ENCODE peak calls at places on chromosomes 3 and 15, in nine cellular contexts. A is GM23248, J is IMR-90, E is heart right ventricle, U is upper lobe of right lung, V is HCT116, C is lower lobe of right lung, X is brain microvascular endothelial cell, G is bronchial epithelial cell. O is an unnamed sample.

GRCh38 chr3:16127257-16127656 is 47.2 kb upstream of the GALNT15 start:
- DNase-seq in J (no peak), A (peak; percentile 53), E (no peak), U (no peak), G (no peak), V (no peak), X (no peak), C (no peak), O (no peak)

GRCh38 chr15:59296181-59296617 is 76.5 kb downstream of the MYO1E start:
- DNase-seq in V (no peak), X (peak; percentile 90), A (peak; percentile 92), E (no peak), C (no peak), G (no peak), U (no peak), J (peak; percentile 86), O (no peak)

GRCh38 chr3:47057212-47057671 is 77.8 kb downstream of the NBEAL2 start:
- DNase-seq in J (peak; percentile 31), C (no peak), A (peak; percentile 58), V (no peak), U (no peak), E (no peak), G (peak; percentile 57), X (no peak), O (no peak)

GRCh38 chr15:91857224-91857585 is 3.7 kb downstream of the SLCO3A1 start:
- DNase-seq in J (no peak), A (no peak), X (no peak), V (no peak), E (no peak), G (no peak), C (no peak), U (no peak), O (no peak)

GRCh38 chr3:54599741-54600140 is 328.1 kb downstream of the LRTM1 start:
- DNase-seq in J (no peak), X (no peak), V (no peak), E (peak; percentile 72), G (no peak), U (no peak), A (no peak), C (no peak), O (no peak)

GRCh38 chr3:150589759-150590158 is 13.4 kb upstream of the SELENOT start:
- DNase-seq in G (peak; percentile 48), U (no peak), X (no peak), J (peak; percentile 32), C (no peak), E (no peak), A (peak; percentile 37), V (no peak), O (no peak)

GRCh38 chr3:24161841-24162240 is 216.8 kb downstream of the NR1D2 start:
- DNase-seq in U (no peak), E (no peak), X (no peak), V (no peak), C (no peak), J (peak; percentile 12), G (no peak), A (peak; percentile 24), O (no peak)

GRCh38 chr3:85005947-85006346 is 47.2 kb downstream of the CADM2 start:
- DNase-seq in C (no peak), V (no peak), E (no peak), X (no peak), J (no peak), U (no peak), G (no peak), A (no peak), O (no peak)

GRCh38 chr3:29777869-29778268 is 497.0 kb downstream of the RBMS3 start:
- DNase-seq in J (no peak), X (no peak), V (no peak), C (no peak), G (no peak), U (no peak), A (no peak), E (no peak), O (no peak)

GRCh38 chr3:49718419-49719213 is 868 bp downstream of the AMIGO3 start:
- DNase-seq in A (no peak), V (no peak), X (no peak), G (peak; percentile 14), U (peak; percentile 74), E (no peak), C (no peak), J (no peak), O (peak; percentile 64)

GRCh38 chr3:133390715-133391114 is 9.1 kb upstream of the BFSP2 start:
- DNase-seq in V (no peak), X (no peak), G (no peak), C (no peak), J (no peak), A (no peak), E (no peak), U (no peak), O (no peak)

GRCh38 chr3:130093741-130094391 is 12.2 kb downstream of the ALG1L2 start:
- DNase-seq in V (no peak), X (no peak), E (no peak), G (no peak), U (no peak), J (no peak), A (no peak), C (peak; percentile 51), O (no peak)

GRCh38 chr3:100665230-100665629 is 44.1 kb upstream of the TFG start:
- DNase-seq in C (no peak), V (no peak), G (no peak), E (no peak), A (no peak), X (no peak), J (no peak), U (no peak), O (no peak)

GRCh38 chr3:166283856-166284255 is 446.6 kb upstream of the BCHE start:
- DNase-seq in C (no peak), E (no peak), A (peak; percentile 38), X (peak; percentile 67), U (no peak), V (no peak), G (peak; percentile 88), J (peak; percentile 90), O (peak; percentile 21)

GRCh38 chr3:126465928-126466564 is 9.6 kb downstream of the ZXDC start:
- DNase-seq in X (no peak), G (no peak), C (peak; percentile 87), A (no peak), E (no peak), J (no peak), U (peak; percentile 85), V (no peak), O (peak; percentile 68)

GRCh38 chr3:46065294-46065705 is 38.0 kb upstream of the XCR1 start:
- DNase-seq in X (no peak), A (no peak), J (peak; percentile 8), U (no peak), V (peak; percentile 33), E (no peak), C (no peak), G (peak; percentile 62), O (no peak)

GRCh38 chr3:197514786-197515090 is 41.0 kb downstream of the BDH1 start:
- DNase-seq in A (no peak), E (no peak), G (no peak), X (no peak), V (no peak), J (no peak), U (no peak), C (no peak), O (no peak)

GRCh38 chr3:123341871-123342630 is 106.8 kb downstream of the ADCY5 start:
- DNase-seq in E (no peak), G (no peak), X (no peak), C (no peak), U (peak; percentile 58), V (no peak), J (no peak), A (no peak), O (peak; percentile 43)

GRCh38 chr15:45022871-45023658 is at the start of gene SORD:
- DNase-seq in V (peak; percentile 68), E (peak; percentile 96), U (peak; percentile 97), J (peak; percentile 69), G (peak; percentile 67), X (peak; percentile 72), C (peak; percentile 97), A (peak; percentile 93), O (peak; percentile 93)

GRCh38 chr3:13615019-13615528 is 66.1 kb downstream of the FBLN2 start:
- DNase-seq in G (no peak), U (peak; percentile 25), J (no peak), A (no peak), V (no peak), X (no peak), C (no peak), E (no peak), O (no peak)

GRCh38 chr15:66502491-66502890 is 2.2 kb downstream of the RPL4 start:
- DNase-seq in E (no peak), V (no peak), C (no peak), U (no peak), J (no peak), G (no peak), A (no peak), X (no peak), O (no peak)
- H3K36me3 ChIP-seq in E (peaks cover 57% of the 10 kb centered on the region), V (peaks cover 51% of the 10 kb centered on the region), C (peaks cover 56% of the 10 kb centered on the region), U (peaks cover 55% of the 10 kb centered on the region), J (peaks cover 34% of the 10 kb centered on the region), G (peaks cover 11% of the 10 kb centered on the region), A (peaks cover 55% of the 10 kb centered on the region), X (peaks cover 54% of the 10 kb centered on the region), O (peaks cover 50% of the 10 kb centered on the region)

GRCh38 chr15:55357774-55358173 is 38.8 kb downstream of the PIGB start:
- DNase-seq in E (no peak), J (peak; percentile 82), X (no peak), C (no peak), U (no peak), V (no peak), G (peak; percentile 92), A (peak; percentile 84), O (no peak)
- H3K36me3 ChIP-seq in E (peaks cover 96% of the 10 kb centered on the region), J (no peaks in the 10 kb centered on the region), X (no peaks in the 10 kb centered on the region), C (peaks cover 68% of the 10 kb centered on the region), U (peaks cover 44% of the 10 kb centered on the region), V (no peaks in the 10 kb centered on the region), G (no peaks in the 10 kb centered on the region), A (peaks cover 15% of the 10 kb centered on the region), O (peaks cover 65% of the 10 kb centered on the region)

DNA sequence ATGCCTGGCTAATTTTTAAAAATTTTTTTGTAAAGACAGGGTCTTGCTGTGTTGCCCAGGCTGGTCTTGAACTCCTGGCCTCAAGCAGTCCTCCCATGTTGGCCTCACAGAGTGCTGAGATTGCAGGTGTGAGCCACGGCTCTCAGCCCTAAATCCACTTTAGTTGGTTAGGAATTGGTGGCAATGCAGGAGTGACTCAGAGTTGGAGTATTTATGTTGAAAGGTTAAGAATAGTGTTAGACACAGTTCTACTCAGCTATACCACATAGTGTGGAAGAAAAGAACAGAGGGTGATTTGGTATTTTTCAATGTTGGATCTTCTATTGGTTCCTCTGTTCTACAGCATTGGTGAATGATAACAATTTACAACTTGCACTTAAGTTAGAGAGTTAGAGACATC is 7.6 kb downstream of the ZNF639 start:
- DNase-seq in V (no peak), E (no peak), J (peak; percentile 26), X (no peak), C (no peak), U (no peak), A (peak; percentile 16), G (no peak), O (no peak)
- H3K36me3 ChIP-seq in V (peaks cover 46% of the 10 kb centered on the region), E (peaks cover 91% of the 10 kb centered on the region), J (peaks cover 41% of the 10 kb centered on the region), X (peaks cover 48% of the 10 kb centered on the region), C (peaks cover 90% of the 10 kb centered on the region), U (peaks cover 74% of the 10 kb centered on the region), A (peaks cover 77% of the 10 kb centered on the region), G (peaks cover 10% of the 10 kb centered on the region), O (peaks cover 61% of the 10 kb centered on the region)

GRCh38 chr3:57256844-57257243 is 29.3 kb downstream of the APPL1 start:
- DNase-seq in C (no peak), E (peak; percentile 27), U (no peak), J (no peak), X (no peak), A (no peak), V (no peak), G (no peak), O (no peak)

GRCh38 chr3:57257678-57258077 is 30.1 kb downstream of the APPL1 start:
- DNase-seq in C (no peak), V (no peak), G (peak; percentile 54), U (no peak), J (no peak), E (no peak), X (no peak), A (no peak), O (no peak)

GRCh38 chr3:57252404-57252803 is 24.9 kb downstream of the APPL1 start:
- DNase-seq in G (no peak), E (no peak), U (no peak), C (no peak), A (no peak), X (no peak), J (no peak), V (no peak), O (no peak)
- H3K36me3 ChIP-seq in G (peaks cover 4% of the 10 kb centered on the region), E (peaks cover 89% of the 10 kb centered on the region), U (peaks cover 80% of the 10 kb centered on the region), C (peaks cover 82% of the 10 kb centered on the region), A (peaks cover 39% of the 10 kb centered on the region), X (peaks cover 8% of the 10 kb centered on the region), J (peaks cover 21% of the 10 kb centered on the region), V (peaks cover 29% of the 10 kb centered on the region), O (peaks cover 55% of the 10 kb centered on the region)

O was measured in tibial artery.